ENCODE peak calls at places on chromosomes 16 and 17, in six cellular contexts. One of them, this sample, is unnamed.

GRCh38 chr17:35087731-35088646 is 24.5 kb upstream of the RFFL start:
- DNase-seq in neural progenitor cell: no peak
- DNase-seq in coronary artery: peak; percentile 82
- DNase-seq in ovary: peak; percentile 41
- DNase-seq in AG04450: no peak
- DNase-seq in mesenchymal stem cell: peak; percentile 80
- DNase-seq in this sample: peak; percentile 48

GRCh38 chr17:49390548-49391324 is 23.9 kb downstream of the PHB1 start:
- DNase-seq in neural progenitor cell: no peak
- DNase-seq in coronary artery: no peak
- DNase-seq in ovary: no peak
- DNase-seq in AG04450: no peak
- DNase-seq in mesenchymal stem cell: peak; percentile 9
- DNase-seq in this sample: no peak

GRCh38 chr17:66611397-66611796 is 223.5 kb upstream of the CACNG5 start:
- DNase-seq in neural progenitor cell: no peak
- DNase-seq in coronary artery: no peak
- DNase-seq in ovary: no peak
- DNase-seq in AG04450: no peak
- DNase-seq in mesenchymal stem cell: no peak
- DNase-seq in this sample: no peak

GRCh38 chr17:18954321-18954720 is 2.4 kb downstream of the SLC5A10 start:
- DNase-seq in neural progenitor cell: no peak
- DNase-seq in coronary artery: no peak
- DNase-seq in ovary: no peak
- DNase-seq in AG04450: no peak
- DNase-seq in mesenchymal stem cell: no peak
- DNase-seq in this sample: no peak

GRCh38 chr17:73646409-73647305 is 2.4 kb upstream of the SDK2 start:
- DNase-seq in neural progenitor cell: peak; percentile 79
- DNase-seq in coronary artery: peak; percentile 21
- DNase-seq in ovary: no peak
- DNase-seq in AG04450: no peak
- DNase-seq in mesenchymal stem cell: peak; percentile 6
- DNase-seq in this sample: peak; percentile 73

GRCh38 chr16:67246081-67246944 is 968 bp downstream of the FHOD1 start:
- DNase-seq in neural progenitor cell: peak; percentile 90
- DNase-seq in coronary artery: peak; percentile 88
- DNase-seq in ovary: peak; percentile 95
- DNase-seq in AG04450: peak; percentile 63
- DNase-seq in mesenchymal stem cell: peak; percentile 94
- DNase-seq in this sample: peak; percentile 91

GRCh38 chr16:5642470-5642869 is 544.9 kb upstream of the EEF2KMT start:
- DNase-seq in neural progenitor cell: peak; percentile 67
- DNase-seq in coronary artery: no peak
- DNase-seq in ovary: no peak
- DNase-seq in AG04450: no peak
- DNase-seq in mesenchymal stem cell: no peak
- DNase-seq in this sample: no peak

GRCh38 chr17:76811028-76811427 is 57.2 kb upstream of the MGAT5B start:
- DNase-seq in neural progenitor cell: no peak
- DNase-seq in coronary artery: no peak
- DNase-seq in ovary: no peak
- DNase-seq in AG04450: no peak
- DNase-seq in mesenchymal stem cell: no peak
- DNase-seq in this sample: no peak

GRCh38 chr17:76246080-76247066 is 6.1 kb upstream of the RNF157 start:
- DNase-seq in neural progenitor cell: no peak
- DNase-seq in coronary artery: no peak
- DNase-seq in ovary: no peak
- DNase-seq in AG04450: no peak
- DNase-seq in mesenchymal stem cell: peak; percentile 81
- DNase-seq in this sample: no peak

GRCh38 chr17:67139784-67140665 is 95.7 kb downstream of the CACNG1 start:
- DNase-seq in neural progenitor cell: peak; percentile 23
- DNase-seq in coronary artery: no peak
- DNase-seq in ovary: no peak
- DNase-seq in AG04450: no peak
- DNase-seq in mesenchymal stem cell: peak; percentile 43
- DNase-seq in this sample: no peak

GRCh38 chr16:88700636-88701482 is 5.3 kb downstream of the RNF166 start:
- DNase-seq in neural progenitor cell: no peak
- DNase-seq in coronary artery: peak; percentile 86
- DNase-seq in ovary: peak; percentile 44
- DNase-seq in AG04450: peak; percentile 46
- DNase-seq in mesenchymal stem cell: peak; percentile 93
- DNase-seq in this sample: no peak

GRCh38 chr17:79907855-79908254 is 68.6 kb upstream of the CBX4 start:
- DNase-seq in neural progenitor cell: peak; percentile 40
- DNase-seq in coronary artery: no peak
- DNase-seq in ovary: no peak
- DNase-seq in AG04450: no peak
- DNase-seq in mesenchymal stem cell: no peak
- DNase-seq in this sample: no peak

GRCh38 chr16:47904691-47905090 is 251.1 kb downstream of the ABCC12 start:
- DNase-seq in neural progenitor cell: no peak
- DNase-seq in coronary artery: no peak
- DNase-seq in ovary: no peak
- DNase-seq in AG04450: no peak
- DNase-seq in mesenchymal stem cell: no peak
- DNase-seq in this sample: no peak

GRCh38 chr17:28684963-28685362 is 23.0 kb downstream of the SUPT6H start:
- DNase-seq in neural progenitor cell: no peak
- DNase-seq in coronary artery: no peak
- DNase-seq in ovary: peak; percentile 64
- DNase-seq in AG04450: no peak
- DNase-seq in mesenchymal stem cell: peak; percentile 84
- DNase-seq in this sample: peak; percentile 82

GRCh38 chr17:38798614-38799500 is 499 bp downstream of the PIP4K2B start:
- DNase-seq in neural progenitor cell: peak; percentile 57
- DNase-seq in coronary artery: peak; percentile 75
- DNase-seq in ovary: no peak
- DNase-seq in AG04450: no peak
- DNase-seq in mesenchymal stem cell: peak; percentile 67
- DNase-seq in this sample: no peak

GRCh38 chr16:50245417-50246298 is 20.7 kb upstream of the ADCY7 start:
- DNase-seq in neural progenitor cell: peak; percentile 60
- DNase-seq in coronary artery: no peak
- DNase-seq in ovary: peak; percentile 60
- DNase-seq in AG04450: no peak
- DNase-seq in mesenchymal stem cell: peak; percentile 53
- DNase-seq in this sample: peak; percentile 59

GRCh38 chr17:28725660-28726395 is at the start of gene TLCD1:
- DNase-seq in neural progenitor cell: peak; percentile 93
- DNase-seq in coronary artery: peak; percentile 88
- DNase-seq in ovary: peak; percentile 53
- DNase-seq in AG04450: no peak
- DNase-seq in mesenchymal stem cell: peak; percentile 86
- DNase-seq in this sample: peak; percentile 80

GRCh38 chr17:43702636-43703035 is 40.9 kb upstream of the MEOX1 start:
- DNase-seq in neural progenitor cell: no peak
- DNase-seq in coronary artery: no peak
- DNase-seq in ovary: no peak
- DNase-seq in AG04450: no peak
- DNase-seq in mesenchymal stem cell: no peak
- DNase-seq in this sample: peak; percentile 59

GRCh38 chr17:19533718-19534561 is at the start of gene SLC47A1:
- DNase-seq in neural progenitor cell: peak; percentile 67
- DNase-seq in coronary artery: no peak
- DNase-seq in ovary: no peak
- DNase-seq in AG04450: no peak
- DNase-seq in mesenchymal stem cell: peak; percentile 17
- DNase-seq in this sample: peak; percentile 25

GRCh38 chr17:44633998-44634397 is 22.3 kb upstream of the MEIOC start:
- DNase-seq in neural progenitor cell: no peak
- DNase-seq in coronary artery: no peak
- DNase-seq in ovary: no peak
- DNase-seq in AG04450: no peak
- DNase-seq in mesenchymal stem cell: no peak
- DNase-seq in this sample: no peak

GRCh38 chr16:566475-567361 is at the start of gene NHLRC4:
- DNase-seq in neural progenitor cell: peak; percentile 48
- DNase-seq in coronary artery: no peak
- DNase-seq in ovary: peak; percentile 89
- DNase-seq in AG04450: no peak
- DNase-seq in mesenchymal stem cell: peak; percentile 71
- DNase-seq in this sample: peak; percentile 79

GRCh38 chr17:75124819-75125162 is 6.8 kb downstream of the NT5C start:
- DNase-seq in neural progenitor cell: no peak
- DNase-seq in coronary artery: no peak
- DNase-seq in ovary: no peak
- DNase-seq in AG04450: no peak
- DNase-seq in mesenchymal stem cell: no peak
- DNase-seq in this sample: no peak
- H3K27ac ChIP-seq in neural progenitor cell: no peak overlapping the region
- H3K27ac ChIP-seq in coronary artery: peak overlapping the region; percentile 35
- H3K27ac ChIP-seq in ovary: no peak overlapping the region
- H3K27ac ChIP-seq in AG04450: no peak overlapping the region
- H3K27ac ChIP-seq in mesenchymal stem cell: no peak overlapping the region
- H3K27ac ChIP-seq in this sample: no peak overlapping the region

GRCh38 chr17:51817955-51818354 is 340.6 kb downstream of the CA10 start:
- DNase-seq in neural progenitor cell: no peak
- DNase-seq in coronary artery: no peak
- DNase-seq in ovary: no peak
- DNase-seq in AG04450: no peak
- DNase-seq in mesenchymal stem cell: no peak
- DNase-seq in this sample: no peak

GRCh38 chr17:51814521-51814920 is 344.0 kb downstream of the CA10 start:
- DNase-seq in neural progenitor cell: no peak
- DNase-seq in coronary artery: no peak
- DNase-seq in ovary: no peak
- DNase-seq in AG04450: no peak
- DNase-seq in mesenchymal stem cell: no peak
- DNase-seq in this sample: no peak

GRCh38 chr17:51815097-51815496 is 343.4 kb downstream of the CA10 start:
- DNase-seq in neural progenitor cell: no peak
- DNase-seq in coronary artery: no peak
- DNase-seq in ovary: no peak
- DNase-seq in AG04450: no peak
- DNase-seq in mesenchymal stem cell: no peak
- DNase-seq in this sample: no peak

GRCh38 chr17:51813166-51813783 is 345.2 kb downstream of the CA10 start:
- DNase-seq in neural progenitor cell: no peak
- DNase-seq in coronary artery: no peak
- DNase-seq in ovary: no peak
- DNase-seq in AG04450: no peak
- DNase-seq in mesenchymal stem cell: no peak
- DNase-seq in this sample: no peak

DNA sequence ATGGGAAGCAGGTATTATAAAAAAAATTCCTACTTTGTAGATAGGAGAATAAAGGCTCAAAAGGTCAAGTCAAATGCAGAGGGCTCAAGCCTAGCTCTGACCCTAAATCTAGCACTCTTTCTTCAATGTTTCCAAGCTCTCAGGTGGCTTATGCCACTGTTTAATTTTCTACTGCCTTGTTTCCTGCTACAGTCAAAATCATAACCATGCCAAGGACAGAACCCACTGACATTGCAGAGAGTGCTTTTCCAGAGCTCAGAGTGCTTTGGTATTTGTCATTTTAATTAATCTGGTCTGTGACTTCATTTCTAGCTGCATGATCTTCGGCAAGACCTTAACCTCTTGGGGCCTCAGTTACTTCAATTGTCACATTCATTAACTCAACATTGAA is 344.7 kb downstream of the CA10 start:
- DNase-seq in neural progenitor cell: no peak
- DNase-seq in coronary artery: no peak
- DNase-seq in ovary: no peak
- DNase-seq in AG04450: no peak
- DNase-seq in mesenchymal stem cell: no peak
- DNase-seq in this sample: no peak
- H3K27ac ChIP-seq in neural progenitor cell: no peak overlapping the region
- H3K27ac ChIP-seq in coronary artery: no peak overlapping the region
- H3K27ac ChIP-seq in ovary: no peak overlapping the region
- H3K27ac ChIP-seq in AG04450: no peak overlapping the region
- H3K27ac ChIP-seq in mesenchymal stem cell: no peak overlapping the region
- H3K27ac ChIP-seq in this sample: no peak overlapping the region

GRCh38 chr17:976316-976715 is 3.3 kb downstream of the NXN start:
- DNase-seq in neural progenitor cell: no peak
- DNase-seq in coronary artery: no peak
- DNase-seq in ovary: no peak
- DNase-seq in AG04450: no peak
- DNase-seq in mesenchymal stem cell: no peak
- DNase-seq in this sample: no peak
- H3K27ac ChIP-seq in neural progenitor cell: no peak overlapping the region
- H3K27ac ChIP-seq in coronary artery: no peak overlapping the region
- H3K27ac ChIP-seq in ovary: no peak overlapping the region
- H3K27ac ChIP-seq in AG04450: no peak overlapping the region
- H3K27ac ChIP-seq in mesenchymal stem cell: no peak overlapping the region
- H3K27ac ChIP-seq in this sample: no peak overlapping the region

GRCh38 chr16:21610766-21611165 is 11.4 kb downstream of the METTL9 start:
- DNase-seq in neural progenitor cell: no peak
- DNase-seq in coronary artery: no peak
- DNase-seq in ovary: no peak
- DNase-seq in AG04450: no peak
- DNase-seq in mesenchymal stem cell: no peak
- DNase-seq in this sample: no peak
- H3K27ac ChIP-seq in neural progenitor cell: peak overlapping the region; percentile 70
- H3K27ac ChIP-seq in coronary artery: no peak overlapping the region
- H3K27ac ChIP-seq in ovary: no peak overlapping the region
- H3K27ac ChIP-seq in AG04450: no peak overlapping the region
- H3K27ac ChIP-seq in mesenchymal stem cell: no peak overlapping the region
- H3K27ac ChIP-seq in this sample: no peak overlapping the region

This sample was measured in WERI-Rb-1.